ENCODE peak calls at places on chromosomes 5 and 9, in ten cellular contexts. U, L, X, I, F, B, S, E, W and V are unnamed samples.
A peak's percentile ranks its signal among the peaks of the same experiment; 100 is the strongest.

GRCh38 chr5:146529984-146530383 is 14.0 kb upstream of the GPR151 start:
- DNase-seq in U (no peak), L (no peak), X (no peak), I (no peak), F (no peak), B (no peak), S (no peak), E (no peak), W (no peak), V (no peak)

GRCh38 chr5:645421-645820 is 33.3 kb downstream of the CEP72 start:
- DNase-seq in U (no peak), L (no peak), X (no peak), I (no peak), F (no peak), B (no peak), S (no peak), E (no peak), W (no peak), V (no peak)

GRCh38 chr5:144084971-144085370 is 85.5 kb downstream of the YIPF5 start:
- DNase-seq in U (no peak), L (no peak), X (no peak), I (no peak), F (no peak), B (no peak), S (no peak), E (no peak), W (no peak), V (no peak)

GRCh38 chr5:74767579-74767913 is 497 bp downstream of the NSA2 start:
- DNase-seq in U (no peak), L (peak; percentile 25), X (peak; percentile 36), I (peak; percentile 28), F (no peak), B (peak; percentile 16), S (no peak), E (no peak), W (no peak), V (peak; percentile 37)

GRCh38 chr9:19757745-19758144 is 31.1 kb downstream of the SLC24A2 start:
- DNase-seq in U (no peak), L (no peak), X (no peak), I (no peak), F (no peak), B (no peak), S (no peak), E (no peak), W (no peak), V (no peak)

GRCh38 chr9:137614631-137615386 is 4.0 kb upstream of the EHMT1 start:
- DNase-seq in U (no peak), L (no peak), X (no peak), I (no peak), F (no peak), B (no peak), S (no peak), E (no peak), W (no peak), V (no peak)

GRCh38 chr5:36155291-36155690 is 3.4 kb downstream of the SKP2 start:
- DNase-seq in U (no peak), L (no peak), X (no peak), I (no peak), F (no peak), B (no peak), S (no peak), E (no peak), W (no peak), V (no peak)

GRCh38 chr9:33229359-33230120 is 10.4 kb upstream of the SPINK4 start:
- DNase-seq in U (no peak), L (peak; percentile 93), X (no peak), I (peak; percentile 92), F (no peak), B (peak; percentile 78), S (peak; percentile 95), E (no peak), W (no peak), V (no peak)

GRCh38 chr5:122089614-122090013 is 11.6 kb upstream of the LOX start:
- DNase-seq in U (no peak), L (no peak), X (no peak), I (no peak), F (no peak), B (no peak), S (no peak), E (no peak), W (no peak), V (no peak)

GRCh38 chr9:107348836-107349235 is 65.8 kb downstream of the RAD23B start:
- DNase-seq in U (no peak), L (no peak), X (no peak), I (no peak), F (no peak), B (no peak), S (no peak), E (no peak), W (no peak), V (no peak)

GRCh38 chr9:109241207-109241606 is 74.2 kb upstream of the FRRS1L start:
- DNase-seq in U (no peak), L (no peak), X (no peak), I (no peak), F (no peak), B (no peak), S (no peak), E (no peak), W (no peak), V (no peak)

GRCh38 chr5:160188151-160188967 is 40.9 kb upstream of the FABP6 start:
- DNase-seq in U (peak; percentile 62), L (peak; percentile 44), X (peak; percentile 69), I (no peak), F (peak; percentile 78), B (no peak), S (peak; percentile 71), E (no peak), W (peak; percentile 29), V (peak; percentile 82)

DNA sequence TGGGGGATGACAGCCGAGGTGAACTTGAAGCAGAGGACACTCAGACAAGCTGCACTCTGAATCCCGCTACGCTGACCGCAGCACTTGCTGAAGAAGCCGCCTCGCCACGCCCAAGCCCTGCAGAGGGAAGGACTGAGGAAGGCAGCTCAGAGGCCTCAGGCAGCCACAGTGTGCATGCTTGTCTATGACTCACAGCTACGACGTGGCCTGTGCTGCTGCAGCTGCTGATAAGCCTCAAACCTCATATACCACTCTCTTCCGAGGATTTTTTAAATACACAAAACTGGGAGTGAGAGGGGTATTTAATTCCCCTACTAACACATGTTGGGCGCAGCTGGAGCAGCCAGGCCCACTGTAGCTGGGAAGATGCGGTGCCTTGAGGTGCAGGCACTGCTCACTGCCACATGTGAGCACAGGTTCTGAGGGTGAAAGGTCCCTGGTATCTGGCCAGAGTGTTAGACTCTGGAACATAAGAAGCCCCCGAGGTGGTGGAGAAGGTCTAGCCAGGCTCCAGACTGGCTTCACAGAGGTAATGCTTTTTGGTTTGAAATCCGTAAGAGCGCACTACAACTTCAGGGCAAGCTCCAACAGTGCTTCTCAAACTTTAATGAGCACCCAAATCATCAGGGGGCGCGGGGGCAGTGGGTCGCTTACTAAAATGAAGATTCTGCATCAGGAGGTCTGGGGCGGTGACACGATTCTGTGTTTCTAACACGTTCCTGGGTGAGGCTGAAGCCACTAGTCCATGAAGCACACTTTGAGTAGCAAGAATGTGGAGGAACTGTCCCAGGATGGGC is 196.8 kb downstream of the AUH start:
- DNase-seq in U (peak; percentile 49), L (peak; percentile 87), X (peak; percentile 73), I (peak; percentile 81), F (no peak), B (peak; percentile 30), S (peak; percentile 85), E (no peak), W (peak; percentile 14), V (peak; percentile 60)
- TF ChIP-seq POLR2A in U (no peak), L (no peak), X (no peak), I (no peak), F (no peak), B (no peak), S (no peak), E (no peak), W (no peak), V (peak; percentile 22)

DNA sequence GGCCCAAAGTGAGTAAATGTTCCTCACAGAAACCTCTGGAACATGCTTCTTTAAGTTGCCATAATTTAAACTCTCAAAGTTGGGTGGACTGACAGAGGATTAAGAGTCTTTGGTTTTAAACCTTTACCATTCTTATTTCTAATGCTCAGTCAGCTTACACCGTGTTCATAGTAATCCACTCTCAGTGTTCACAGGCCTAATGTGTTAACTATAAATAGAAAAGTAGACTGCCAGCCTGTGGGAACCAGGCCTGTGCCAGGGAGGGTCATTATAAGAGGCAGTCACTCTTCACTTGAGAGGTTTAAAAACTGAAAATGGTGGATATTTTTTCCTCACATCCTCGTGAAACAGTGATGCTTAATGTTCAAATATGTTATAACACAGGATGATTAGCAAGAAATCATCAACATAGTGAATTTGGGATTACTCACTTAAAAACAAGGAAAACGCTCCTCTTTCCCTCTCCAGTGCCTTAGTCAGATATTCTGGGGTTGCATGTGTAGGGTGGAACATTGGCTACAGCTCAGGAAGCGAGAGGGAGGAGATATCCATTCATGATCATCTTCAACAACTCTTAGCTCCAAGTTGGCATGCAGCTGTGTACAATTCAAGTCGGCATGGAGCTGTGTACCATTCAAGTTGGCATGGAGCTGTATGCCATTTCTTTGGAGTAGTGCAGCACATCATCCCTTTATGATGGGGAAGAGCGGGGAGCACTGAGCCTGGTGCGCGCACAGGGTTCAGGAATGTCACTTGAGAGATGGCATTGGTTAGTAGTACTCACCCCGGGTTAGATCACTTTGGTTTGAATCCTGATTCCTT is 65.8 kb downstream of the KIAA1958 start:
- DNase-seq in U (no peak), L (no peak), X (no peak), I (no peak), F (no peak), B (no peak), S (no peak), E (no peak), W (no peak), V (no peak)
- H3K4me1 ChIP-seq in U (no peaks in the 10 kb centered on the region), L (peaks cover 4% of the 10 kb centered on the region), X (peaks cover 10% of the 10 kb centered on the region), I (peaks cover 13% of the 10 kb centered on the region), F (peaks cover 18% of the 10 kb centered on the region), B (peaks cover 23% of the 10 kb centered on the region), S (no peaks in the 10 kb centered on the region), E (peaks cover 13% of the 10 kb centered on the region), W (no peaks in the 10 kb centered on the region), V (peaks cover 12% of the 10 kb centered on the region)

DNA sequence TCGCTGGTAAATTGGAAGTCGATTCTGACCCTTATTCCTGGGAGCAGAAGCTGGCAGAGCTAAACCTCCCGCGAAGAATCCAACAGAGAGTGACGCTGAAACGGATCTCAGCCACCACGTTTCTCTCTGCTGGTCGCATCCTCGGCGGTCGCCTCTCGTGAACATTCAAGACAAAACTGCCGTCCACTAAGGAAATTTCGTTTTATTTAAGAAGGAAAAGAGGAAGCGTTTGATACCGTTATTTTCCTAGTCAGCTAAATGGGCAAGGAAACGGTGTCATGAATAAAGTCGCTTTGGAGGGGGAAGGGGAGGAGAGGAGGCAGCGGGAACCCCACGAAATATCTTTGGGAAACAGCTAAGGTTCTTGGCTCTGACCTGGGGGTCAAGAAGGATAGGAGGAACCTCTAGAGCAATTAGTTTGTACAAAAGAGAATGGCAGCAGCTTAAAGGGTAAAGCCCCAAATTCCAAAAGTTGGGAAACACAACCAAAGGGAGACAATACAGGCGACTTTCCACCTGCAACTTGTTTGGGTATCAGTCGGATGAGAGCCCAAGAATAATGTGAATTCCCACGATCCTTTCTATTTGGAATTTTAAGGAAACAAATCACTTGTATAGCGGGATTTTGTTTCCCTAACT is 2.0 kb downstream of the FOXB2 start:
- DNase-seq in U (no peak), L (no peak), X (no peak), I (no peak), F (no peak), B (no peak), S (no peak), E (no peak), W (no peak), V (no peak)
- H3K27me3 ChIP-seq in U (peaks cover 59% of the 10 kb centered on the region), L (peaks cover 100% of the 10 kb centered on the region), X (no peaks in the 10 kb centered on the region), I (no peaks in the 10 kb centered on the region), F (no peaks in the 10 kb centered on the region), B (peaks cover 75% of the 10 kb centered on the region), S (peaks cover 70% of the 10 kb centered on the region), E (peaks cover 57% of the 10 kb centered on the region), W (peaks cover 9% of the 10 kb centered on the region), V (peaks cover 88% of the 10 kb centered on the region)

GRCh38 chr9:71768388-71769174 is at the start of gene CEMIP2:
- DNase-seq in U (peak; percentile 93), L (peak; percentile 94), X (peak; percentile 81), I (peak; percentile 62), F (peak; percentile 87), B (peak; percentile 71), S (peak; percentile 94), E (no peak), W (peak; percentile 71), V (peak; percentile 93)
- TF ChIP-seq POLR2A in U (peak; percentile 73), L (peak; percentile 96), X (peak; percentile 72), I (peak; percentile 42), F (peak; percentile 91), B (peak; percentile 97), S (no peak), E (peak; percentile 95), W (peak; percentile 78), V (peak; percentile 87)